ENCODE peak calls at places on chromosome 7, in four cellular contexts. I is A549, J is HCT116, D is HepG2. S is an unnamed sample.

GRCh38 chr7:11604505-11604904 is 227.5 kb downstream of the THSD7A start:
- DNase-seq in I (peak; percentile 29), J (no peak), D (no peak), S (no peak)

GRCh38 chr7:76260171-76260703 is 42.2 kb upstream of the HSPB1 start:
- DNase-seq in I (peak; percentile 86), J (peak; percentile 32), D (peak; percentile 74), S (no peak)

GRCh38 chr7:137937202-137937560 is 64.7 kb downstream of the CREB3L2 start:
- DNase-seq in I (no peak), J (no peak), D (no peak), S (peak; percentile 74)

GRCh38 chr7:120920034-120920433 is 30.5 kb upstream of the ING3 start:
- DNase-seq in I (no peak), J (no peak), D (no peak), S (no peak)

GRCh38 chr7:107559864-107560263 is 3.9 kb downstream of the COG5 start:
- DNase-seq in I (no peak), J (no peak), D (no peak), S (peak; percentile 78)

GRCh38 chr7:101696-102376 is 90.5 kb upstream of the FAM20C start:
- DNase-seq in I (no peak), J (no peak), D (no peak), S (peak; percentile 79)

GRCh38 chr7:24591152-24591551 is 17.9 kb downstream of the PALS2 start:
- DNase-seq in I (no peak), J (no peak), D (no peak), S (no peak)

GRCh38 chr7:93119191-93119905 is 1.6 kb upstream of the SAMD9 start:
- DNase-seq in I (peak; percentile 22), J (no peak), D (no peak), S (peak; percentile 4)

GRCh38 chr7:2444476-2444875 is 31.7 kb downstream of the GRIFIN start:
- DNase-seq in I (no peak), J (no peak), D (no peak), S (peak; percentile 84)

GRCh38 chr7:132435016-132435990 is 141.0 kb downstream of the PLXNA4 start:
- DNase-seq in I (no peak), J (no peak), D (no peak), S (no peak)

GRCh38 chr7:42493436-42494198 is 256.6 kb upstream of the GLI3 start:
- DNase-seq in I (peak; percentile 17), J (no peak), D (no peak), S (peak; percentile 76)

GRCh38 chr7:51080622-51081269 is 235.9 kb downstream of the COBL start:
- DNase-seq in I (no peak), J (no peak), D (no peak), S (no peak)

GRCh38 chr7:46385662-46386309 is 464.7 kb upstream of the IGFBP3 start:
- DNase-seq in I (peak; percentile 79), J (no peak), D (no peak), S (peak; percentile 96)

GRCh38 chr7:70733115-70733514 is 398.8 kb upstream of the GALNT17 start:
- DNase-seq in I (no peak), J (no peak), D (no peak), S (peak; percentile 72)

GRCh38 chr7:81627565-81628287 is 142.1 kb downstream of the HGF start:
- DNase-seq in I (no peak), J (no peak), D (no peak), S (peak; percentile 93)

GRCh38 chr7:136685506-136685905 is 182.9 kb upstream of the CHRM2 start:
- DNase-seq in I (no peak), J (no peak), D (no peak), S (no peak)

GRCh38 chr7:107843184-107843583 is 40.2 kb upstream of the SLC26A3 start:
- DNase-seq in I (no peak), J (no peak), D (no peak), S (no peak)

GRCh38 chr7:73717991-73718405 is 1.5 kb downstream of the STX1A start:
- DNase-seq in I (no peak), J (peak; percentile 73), D (no peak), S (peak; percentile 93)

GRCh38 chr7:33853361-33854062 is 51.8 kb upstream of the BMPER start:
- DNase-seq in I (no peak), J (no peak), D (no peak), S (peak; percentile 93)

GRCh38 chr7:54785261-54785660 is 26.2 kb upstream of the SEC61G start:
- DNase-seq in I (no peak), J (no peak), D (no peak), S (peak; percentile 30)

GRCh38 chr7:117085275-117085674 is 132.0 kb downstream of the ST7 start:
- DNase-seq in I (no peak), J (no peak), D (no peak), S (no peak)

GRCh38 chr7:45347804-45348203 is 190.2 kb downstream of the RAMP3 start:
- DNase-seq in I (peak; percentile 10), J (no peak), D (no peak), S (peak; percentile 10)

GRCh38 chr7:80635533-80635932 is 2.9 kb upstream of the CD36 start:
- DNase-seq in I (no peak), J (no peak), D (no peak), S (peak; percentile 58)

GRCh38 chr7:148717266-148717793 is 18.6 kb downstream of the CUL1 start:
- DNase-seq in I (no peak), J (no peak), D (no peak), S (no peak)

GRCh38 chr7:155291045-155291530 is 6.6 kb upstream of the INSIG1 start:
- DNase-seq in I (peak; percentile 67), J (peak; percentile 80), D (peak; percentile 2), S (peak; percentile 66)

GRCh38 chr7:1449951-1450350 is 9.3 kb downstream of the MICALL2 start:
- DNase-seq in I (no peak), J (no peak), D (no peak), S (no peak)

GRCh38 chr7:78379148-78379547 is 580.6 kb downstream of the PHTF2 start:
- DNase-seq in I (no peak), J (no peak), D (no peak), S (peak; percentile 68)

GRCh38 chr7:1861799-1862458 is 191.9 kb downstream of the ELFN1 start:
- DNase-seq in I (no peak), J (no peak), D (no peak), S (no peak)

GRCh38 chr7:81611040-81611439 is 158.8 kb downstream of the HGF start:
- DNase-seq in I (no peak), J (no peak), D (no peak), S (no peak)

GRCh38 chr7:134280508-134280907 is 36.2 kb downstream of the SLC35B4 start:
- DNase-seq in I (no peak), J (no peak), D (no peak), S (no peak)

GRCh38 chr7:131104611-131105293 is 222.9 kb upstream of the MKLN1 start:
- DNase-seq in I (no peak), J (no peak), D (no peak), S (peak; percentile 28)

GRCh38 chr7:8035647-8036518 is 67.3 kb downstream of the GLCCI1 start:
- DNase-seq in I (peak; percentile 35), J (peak; percentile 10), D (peak; percentile 44), S (peak; percentile 55)

GRCh38 chr7:156168434-156168833 is 356.2 kb upstream of the SHH start:
- DNase-seq in I (no peak), J (no peak), D (no peak), S (no peak)

GRCh38 chr7:151233111-151233701 is 923 bp downstream of the CHPF2 start:
- DNase-seq in I (peak; percentile 56), J (no peak), D (peak; percentile 45), S (peak; percentile 89)

GRCh38 chr7:684416-684815 is 42.1 kb upstream of the DNAAF5 start:
- DNase-seq in I (no peak), J (no peak), D (no peak), S (no peak)

GRCh38 chr7:143967398-143967797 is 12.8 kb downstream of the OR2F1 start:
- DNase-seq in I (no peak), J (no peak), D (no peak), S (no peak)

GRCh38 chr7:139782932-139783331 is 5.1 kb upstream of the HIPK2 start:
- DNase-seq in I (no peak), J (no peak), D (no peak), S (no peak)

GRCh38 chr7:14936530-14936929 is 34.0 kb upstream of the DGKB start:
- DNase-seq in I (peak; percentile 9), J (no peak), D (no peak), S (peak; percentile 18)
- TF ChIP-seq CEBPB in I (no peak), J (no peak), D (no peak), S (no peak)

DNA sequence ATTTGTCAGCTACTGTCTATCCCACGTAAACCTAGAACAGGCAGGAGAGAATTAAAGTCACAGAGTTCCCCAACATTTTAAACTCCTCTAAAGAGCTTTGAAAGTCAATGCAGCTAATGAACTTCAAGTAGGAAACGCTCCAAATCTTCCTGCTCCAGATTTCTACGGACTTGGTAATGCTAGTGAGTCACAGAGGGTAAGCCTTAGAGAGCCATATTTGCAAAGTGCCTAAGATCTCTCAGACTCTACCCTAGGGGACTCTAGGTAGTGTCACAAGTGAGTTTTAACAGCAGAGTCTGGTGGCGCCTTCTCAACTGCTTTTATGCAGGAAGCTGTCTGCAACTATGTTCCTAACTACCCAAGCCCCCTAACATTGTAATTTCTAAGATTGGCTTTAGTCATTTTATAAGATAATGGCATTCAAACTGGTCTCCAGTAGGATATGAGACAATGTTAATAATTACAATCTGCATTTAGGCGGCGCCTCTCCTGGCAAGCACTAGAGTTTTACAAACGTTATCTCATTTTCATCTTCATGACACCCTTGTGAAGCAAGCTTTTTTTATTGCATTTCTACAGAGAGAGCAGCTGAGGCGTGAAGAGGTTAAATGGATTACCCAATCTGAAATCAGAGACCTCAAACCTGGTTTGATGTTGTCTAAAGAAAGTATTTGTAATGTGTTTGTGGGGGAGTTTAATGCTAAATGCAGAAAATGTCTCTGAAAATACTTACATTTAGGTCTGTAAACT is 22.0 kb upstream of the FZD1 start:
- DNase-seq in I (no peak), J (no peak), D (no peak), S (peak; percentile 66)
- TF ChIP-seq CEBPB in I (no peak), J (no peak), D (no peak), S (no peak)

DNA sequence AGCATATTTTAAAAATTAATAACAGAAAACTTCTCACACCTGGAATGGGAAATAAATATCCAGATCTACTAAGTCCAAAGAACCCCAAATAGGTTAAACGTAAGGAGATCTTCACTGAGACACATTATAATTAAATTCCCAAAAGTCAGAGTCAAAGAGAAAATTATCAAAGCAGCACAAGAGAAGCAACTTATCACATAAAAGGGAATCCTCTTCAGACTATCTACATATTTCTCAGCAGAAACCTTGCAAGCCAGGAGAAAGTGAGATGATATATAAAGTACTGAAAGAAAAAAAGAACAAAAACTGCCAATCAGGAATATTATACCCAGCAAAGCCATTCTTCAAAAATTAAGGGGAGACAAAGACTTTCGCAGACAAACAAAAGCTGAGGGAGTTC is 756.4 kb downstream of the SUGCT start:
- DNase-seq in I (no peak), J (no peak), D (no peak), S (no peak)
- TF ChIP-seq CEBPB in I (no peak), J (no peak), D (no peak), S (no peak)

DNA sequence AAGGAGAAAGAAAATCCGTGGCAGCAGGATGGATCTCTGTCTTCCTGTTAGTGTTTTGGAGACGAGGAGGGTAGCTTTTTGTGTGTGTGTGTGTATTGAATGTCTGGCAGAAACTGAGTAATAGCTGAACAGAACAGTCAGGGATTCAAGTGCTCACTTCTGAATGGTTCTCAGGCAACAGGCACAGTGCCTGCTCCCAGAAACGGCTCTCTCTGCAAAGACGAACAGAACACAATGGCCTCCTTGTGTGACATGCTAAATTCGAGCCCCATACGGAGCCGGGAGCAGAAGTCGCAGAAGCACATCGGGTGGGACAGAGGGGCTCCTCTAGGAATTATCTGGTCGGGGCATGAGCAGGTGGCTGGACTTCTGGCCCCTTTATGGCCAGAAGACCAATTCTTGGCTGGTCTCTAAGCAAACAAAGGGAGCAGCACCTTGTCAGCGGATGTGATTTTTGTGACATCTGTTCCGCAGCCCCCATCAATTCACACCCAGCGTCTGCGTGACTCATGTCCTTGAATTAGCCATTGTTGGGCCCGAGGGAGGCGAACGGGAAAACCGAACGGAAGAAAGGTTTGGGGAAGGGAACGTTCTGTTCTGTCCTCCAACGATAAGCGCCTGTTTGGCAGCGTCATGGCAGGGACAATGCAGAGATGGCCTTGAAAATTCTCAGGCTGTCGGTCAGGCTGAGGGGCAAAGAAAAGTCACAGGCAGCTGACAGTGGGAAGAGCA is 47.3 kb upstream of the NPTX2 start:
- DNase-seq in I (no peak), J (no peak), D (no peak), S (no peak)
- TF ChIP-seq CEBPB in I (no peak), J (no peak), D (no peak), S (no peak)

S was measured in IMR-90.